ENCODE peak calls at places on chromosomes 3 and 15, in five cellular contexts. U, O, M, N and V are unnamed samples. For H3K4me1, the result is how much of the 10 kb centered on the place peaks cover.

GRCh38 chr3:147195896-147196295 is 210.4 kb downstream of the ZIC4 start:
- DNase-seq in M (no peak), N (no peak), O (no peak), U (no peak), V (no peak)

GRCh38 chr3:146511402-146512134 is 32.8 kb downstream of the PLSCR1 start:
- DNase-seq in M (no peak), U (no peak), O (no peak), N (no peak), V (no peak)

GRCh38 chr3:128505771-128506170 is 12.8 kb upstream of the GATA2 start:
- DNase-seq in O (no peak), N (no peak), M (no peak), U (no peak), V (no peak)

GRCh38 chr3:123821920-123822319 is 62.2 kb downstream of the MYLK start:
- DNase-seq in O (no peak), M (no peak), U (no peak), N (no peak), V (no peak)

GRCh38 chr15:80462111-80462510 is 57.9 kb downstream of the ARNT2 start:
- DNase-seq in U (no peak), O (no peak), N (no peak), M (no peak), V (no peak)

GRCh38 chr3:85821130-85821756 is 862.5 kb downstream of the CADM2 start:
- DNase-seq in N (no peak), U (no peak), M (peak), O (no peak), V (no peak)

GRCh38 chr15:60661075-60661645 is 182.2 kb upstream of the ICE2 start:
- DNase-seq in N (no peak), M (no peak), O (no peak), U (no peak), V (no peak)

GRCh38 chr3:129409541-129409940 is 18.9 kb downstream of the EFCAB12 start:
- DNase-seq in U (no peak), M (no peak), O (no peak), N (no peak), V (no peak)

GRCh38 chr3:82410366-82410765 is 648.9 kb upstream of the GBE1 start:
- DNase-seq in N (no peak), U (no peak), O (no peak), M (no peak), V (no peak)

GRCh38 chr3:45437388-45437787 is 49.0 kb downstream of the LARS2 start:
- DNase-seq in O (no peak), N (no peak), M (no peak), U (no peak), V (no peak)

GRCh38 chr15:83287541-83288027 is 3.1 kb upstream of the BNC1 start:
- DNase-seq in N (no peak), U (no peak), O (no peak), M (no peak), V (no peak)

GRCh38 chr3:171807806-171808205 is 2.5 kb downstream of the PLD1 start:
- DNase-seq in N (no peak), U (no peak), O (no peak), M (no peak), V (no peak)

GRCh38 chr15:30953731-30954378 is 37.6 kb downstream of the MTMR10 start:
- DNase-seq in O (no peak), M (no peak), N (no peak), U (peak), V (peak)

DNA sequence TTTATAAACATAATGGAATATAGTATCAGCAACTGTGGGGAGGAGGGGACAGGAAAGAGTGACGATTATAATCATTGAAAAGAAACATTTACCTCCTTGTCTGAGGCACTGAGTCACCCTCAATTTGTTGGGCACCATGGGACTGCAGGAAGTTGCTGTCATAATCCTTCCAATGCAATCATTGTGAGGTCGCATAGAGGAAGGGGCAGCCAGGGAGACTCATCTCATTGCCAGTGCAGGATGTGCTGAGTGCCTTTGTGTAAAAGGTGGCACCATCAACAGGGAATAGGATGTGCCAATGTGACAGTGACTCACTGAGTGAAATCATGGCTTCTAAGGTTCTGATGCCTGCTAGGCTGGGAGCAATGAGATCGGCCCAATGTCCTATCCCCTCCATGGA is 300.4 kb upstream of the ADAMTS9 start:
- DNase-seq in N (no peak), U (no peak), O (no peak), M (no peak), V (no peak)
- H3K4me1 ChIP-seq in N (under half), U (under half), O (under half), M (under half), V (under half)

GRCh38 chr15:67548532-67548852 is 6.0 kb downstream of the MAP2K5 start:
- DNase-seq in O (no peak), M (no peak), U (no peak), N (no peak), V (no peak)
- H3K4me3 ChIP-seq in O (no peak), M (no peak), U (no peak), N (no peak), V (no peak)

DNA sequence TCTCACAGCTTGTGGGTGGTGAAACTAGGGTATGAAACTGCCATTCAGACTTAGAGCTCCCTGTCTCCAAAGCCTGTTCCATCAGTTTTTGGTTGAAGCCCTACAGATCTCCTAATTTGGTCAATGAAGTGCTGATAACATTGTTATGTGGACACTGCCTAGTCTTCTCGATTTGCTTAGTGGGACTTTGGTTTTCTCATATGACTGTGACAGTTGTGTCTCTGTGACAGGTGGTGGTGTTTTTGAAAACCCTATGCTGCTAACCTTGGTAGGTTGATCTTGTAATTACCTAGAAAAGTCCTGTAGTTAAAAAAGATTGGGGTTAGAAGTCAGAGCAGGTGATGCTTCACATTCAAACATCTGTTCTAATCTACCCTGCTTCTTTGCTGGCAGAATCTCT is 9.2 kb downstream of the PPM1L start:
- DNase-seq in U (no peak), O (no peak), M (no peak), N (no peak), V (no peak)
- H3K4me1 ChIP-seq in U (under half), O (under half), M (under half), N (under half), V (under half)

DNA sequence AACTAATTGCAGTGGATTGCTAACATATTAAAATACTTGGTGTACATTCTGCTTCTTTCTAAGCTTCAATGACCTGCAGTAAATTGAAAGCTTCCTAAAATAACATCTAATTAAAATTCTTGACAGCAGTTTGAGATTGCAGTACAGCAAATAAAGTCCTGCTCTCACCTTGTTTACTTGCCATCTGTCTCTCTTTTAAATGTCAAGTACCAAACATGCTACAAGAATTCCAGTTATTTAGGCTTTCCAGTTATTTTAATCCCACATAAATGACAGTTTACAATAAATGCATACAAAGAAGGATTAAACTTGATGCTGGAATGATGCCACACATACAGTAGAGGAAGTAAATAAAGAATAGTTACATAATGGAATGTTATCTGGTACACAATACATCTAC is 33.2 kb downstream of the CBLB start:
- DNase-seq in M (no peak), U (no peak), O (no peak), N (no peak), V (no peak)
- H3K4me3 ChIP-seq in M (no peak), U (no peak), O (peak), N (no peak), V (no peak)

GRCh38 chr15:45496658-45497057 is 25.9 kb downstream of the SLC30A4 start:
- DNase-seq in U (no peak), N (no peak), O (no peak), M (no peak), V (no peak)
- H3K4me1 ChIP-seq in U (under half), N (under half), O (under half), M (under half), V (under half)

DNA sequence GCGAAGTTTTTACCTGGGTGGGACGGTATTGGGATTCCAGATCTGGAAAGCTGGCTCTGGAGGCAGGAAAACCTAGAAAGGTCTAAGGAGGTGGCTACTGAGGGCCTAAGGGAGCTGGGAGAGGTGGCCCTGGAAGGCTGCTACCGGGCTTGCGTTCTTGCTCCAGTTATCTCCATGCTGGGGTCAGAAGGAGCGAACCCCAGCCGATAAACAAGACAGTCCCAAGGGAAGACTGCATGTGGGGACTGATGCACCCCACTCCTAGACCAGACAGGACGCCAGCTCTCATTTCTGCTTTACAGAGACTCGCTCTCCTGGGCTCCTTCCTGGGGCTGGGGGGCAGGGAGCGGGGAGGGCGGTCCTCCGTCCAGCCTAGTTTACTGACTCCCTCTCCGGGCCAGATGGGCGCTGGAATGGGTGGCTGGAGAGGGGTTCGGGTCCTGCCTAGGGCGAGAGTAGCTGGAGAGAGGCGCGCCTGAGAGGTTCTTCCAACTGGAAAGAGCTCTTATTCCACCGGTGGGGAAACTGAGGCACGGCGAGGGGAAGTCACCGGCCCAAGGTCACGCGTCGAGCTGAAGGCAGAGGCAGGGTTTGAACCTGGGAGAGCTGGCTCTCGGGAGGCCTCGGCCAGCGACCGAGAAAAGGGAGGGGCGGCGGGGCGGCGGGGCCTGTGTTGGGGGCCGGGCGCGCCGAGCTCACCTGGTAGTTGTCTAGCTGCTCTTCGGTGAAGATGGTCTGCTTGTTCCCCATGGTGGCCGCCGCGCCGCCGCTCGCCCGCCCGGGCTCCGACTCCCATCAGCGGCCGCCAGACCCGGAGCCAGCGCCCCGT is 565 bp downstream of the CIB2 start:
- DNase-seq in U (no peak), O (no peak), M (peak), N (no peak), V (no peak)
- H3K4me3 ChIP-seq in U (peak), O (no peak), M (peak), N (no peak), V (peak)

GRCh38 chr15:44087578-44088190 is 107.4 kb downstream of the FRMD5 start:
- DNase-seq in N (no peak), M (no peak), O (no peak), U (no peak), V (no peak)

GRCh38 chr15:44082558-44083151 is 112.4 kb downstream of the FRMD5 start:
- DNase-seq in U (no peak), O (no peak), N (no peak), M (no peak), V (no peak)

GRCh38 chr15:44081223-44082013 is 113.7 kb downstream of the FRMD5 start:
- DNase-seq in N (no peak), O (no peak), M (no peak), U (no peak), V (no peak)

GRCh38 chr15:44084171-44084570 is 110.9 kb downstream of the FRMD5 start:
- DNase-seq in U (no peak), N (no peak), M (no peak), O (no peak), V (no peak)

DNA sequence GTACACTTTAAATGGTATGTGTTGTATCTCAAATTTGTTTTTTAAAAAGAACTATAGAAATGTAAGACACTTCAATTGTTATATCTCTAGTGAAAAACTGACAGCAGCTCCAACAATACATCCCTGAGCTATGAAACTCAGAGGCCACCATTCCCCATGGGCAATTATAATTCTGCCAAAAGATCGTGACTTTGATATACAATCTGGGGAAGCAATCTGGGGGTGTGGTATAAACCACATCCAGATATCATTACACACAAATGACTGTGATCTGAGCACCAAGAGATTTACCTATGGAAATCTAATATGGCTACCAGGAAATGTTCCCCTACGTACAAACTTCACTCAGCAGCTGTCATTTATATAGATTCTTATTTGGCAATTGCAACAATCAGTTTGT is 110.3 kb downstream of the FRMD5 start:
- DNase-seq in M (no peak), N (no peak), U (no peak), O (no peak), V (no peak)
- H3K4me1 ChIP-seq in M (under half), N (under half), U (under half), O (under half), V (under half)